ENCODE peak calls at places on chromosomes 11 and 22, in six cellular contexts. One of them, this sample, is unnamed.

GRCh38 chr22:27477171-27477570 is 324.4 kb downstream of the MN1 start:
- DNase-seq in stimulated activated CD8-positive, alpha-beta memory T cell treated with anti-CD3 and anti-CD28 coated beads, Interleukin-15, amount 100 ng/mL, for 24 hours: no peak
- DNase-seq in AG04450: no peak
- DNase-seq in pulmonary artery endothelial cell: no peak
- DNase-seq in CD4-positive, alpha-beta T cell: no peak
- DNase-seq in fibroblast of pulmonary artery: no peak
- DNase-seq in this sample: no peak

GRCh38 chr11:103624708-103625623 is 411.5 kb upstream of the DDI1 start:
- DNase-seq in stimulated activated CD8-positive, alpha-beta memory T cell treated with anti-CD3 and anti-CD28 coated beads, Interleukin-15, amount 100 ng/mL, for 24 hours: no peak
- DNase-seq in pulmonary artery endothelial cell: peak; percentile 97
- DNase-seq in fibroblast of pulmonary artery: peak; percentile 98
- DNase-seq in CD4-positive, alpha-beta T cell: no peak
- DNase-seq in AG04450: peak; percentile 84
- DNase-seq in this sample: no peak

GRCh38 chr11:112363527-112363926 is 102.9 kb upstream of the PLET1 start:
- DNase-seq in CD4-positive, alpha-beta T cell: no peak
- DNase-seq in fibroblast of pulmonary artery: peak; percentile 51
- DNase-seq in pulmonary artery endothelial cell: no peak
- DNase-seq in stimulated activated CD8-positive, alpha-beta memory T cell treated with anti-CD3 and anti-CD28 coated beads, Interleukin-15, amount 100 ng/mL, for 24 hours: no peak
- DNase-seq in AG04450: no peak
- DNase-seq in this sample: no peak

GRCh38 chr11:47412152-47412746 is 3.9 kb downstream of the SLC39A13 start:
- DNase-seq in pulmonary artery endothelial cell: no peak
- DNase-seq in CD4-positive, alpha-beta T cell: peak; percentile 38
- DNase-seq in stimulated activated CD8-positive, alpha-beta memory T cell treated with anti-CD3 and anti-CD28 coated beads, Interleukin-15, amount 100 ng/mL, for 24 hours: no peak
- DNase-seq in fibroblast of pulmonary artery: peak; percentile 44
- DNase-seq in AG04450: no peak
- DNase-seq in this sample: no peak

GRCh38 chr22:18057568-18058209 is 20.1 kb upstream of the PEX26 start:
- DNase-seq in stimulated activated CD8-positive, alpha-beta memory T cell treated with anti-CD3 and anti-CD28 coated beads, Interleukin-15, amount 100 ng/mL, for 24 hours: no peak
- DNase-seq in CD4-positive, alpha-beta T cell: no peak
- DNase-seq in AG04450: peak; percentile 95
- DNase-seq in fibroblast of pulmonary artery: peak; percentile 99
- DNase-seq in pulmonary artery endothelial cell: peak; percentile 89
- DNase-seq in this sample: peak; percentile 48

GRCh38 chr11:72876147-72876546 is 61.9 kb downstream of the ATG16L2 start:
- DNase-seq in CD4-positive, alpha-beta T cell: no peak
- DNase-seq in fibroblast of pulmonary artery: no peak
- DNase-seq in AG04450: no peak
- DNase-seq in pulmonary artery endothelial cell: no peak
- DNase-seq in stimulated activated CD8-positive, alpha-beta memory T cell treated with anti-CD3 and anti-CD28 coated beads, Interleukin-15, amount 100 ng/mL, for 24 hours: no peak
- DNase-seq in this sample: no peak

GRCh38 chr11:105524286-105524685 is 85.6 kb upstream of the GRIA4 start:
- DNase-seq in fibroblast of pulmonary artery: no peak
- DNase-seq in stimulated activated CD8-positive, alpha-beta memory T cell treated with anti-CD3 and anti-CD28 coated beads, Interleukin-15, amount 100 ng/mL, for 24 hours: no peak
- DNase-seq in AG04450: no peak
- DNase-seq in CD4-positive, alpha-beta T cell: no peak
- DNase-seq in pulmonary artery endothelial cell: no peak
- DNase-seq in this sample: no peak

GRCh38 chr11:94563176-94563847 is 3.9 kb upstream of the PIWIL4 start:
- DNase-seq in CD4-positive, alpha-beta T cell: no peak
- DNase-seq in stimulated activated CD8-positive, alpha-beta memory T cell treated with anti-CD3 and anti-CD28 coated beads, Interleukin-15, amount 100 ng/mL, for 24 hours: no peak
- DNase-seq in AG04450: peak; percentile 18
- DNase-seq in pulmonary artery endothelial cell: no peak
- DNase-seq in fibroblast of pulmonary artery: peak; percentile 74
- DNase-seq in this sample: no peak

GRCh38 chr11:107770546-107770945 is 58.7 kb upstream of the SLN start:
- DNase-seq in pulmonary artery endothelial cell: no peak
- DNase-seq in CD4-positive, alpha-beta T cell: no peak
- DNase-seq in fibroblast of pulmonary artery: no peak
- DNase-seq in AG04450: no peak
- DNase-seq in stimulated activated CD8-positive, alpha-beta memory T cell treated with anti-CD3 and anti-CD28 coated beads, Interleukin-15, amount 100 ng/mL, for 24 hours: no peak
- DNase-seq in this sample: no peak

GRCh38 chr22:49627217-49628181 is 200.2 kb downstream of the BRD1 start:
- DNase-seq in AG04450: no peak
- DNase-seq in CD4-positive, alpha-beta T cell: no peak
- DNase-seq in fibroblast of pulmonary artery: no peak
- DNase-seq in pulmonary artery endothelial cell: no peak
- DNase-seq in stimulated activated CD8-positive, alpha-beta memory T cell treated with anti-CD3 and anti-CD28 coated beads, Interleukin-15, amount 100 ng/mL, for 24 hours: no peak
- DNase-seq in this sample: no peak

GRCh38 chr22:36383110-36383581 is 4.6 kb downstream of the MYH9 start:
- DNase-seq in CD4-positive, alpha-beta T cell: no peak
- DNase-seq in fibroblast of pulmonary artery: peak; percentile 59
- DNase-seq in AG04450: peak; percentile 75
- DNase-seq in pulmonary artery endothelial cell: no peak
- DNase-seq in stimulated activated CD8-positive, alpha-beta memory T cell treated with anti-CD3 and anti-CD28 coated beads, Interleukin-15, amount 100 ng/mL, for 24 hours: no peak
- DNase-seq in this sample: peak; percentile 42

GRCh38 chr22:27345681-27346080 is 455.9 kb downstream of the MN1 start:
- DNase-seq in pulmonary artery endothelial cell: no peak
- DNase-seq in stimulated activated CD8-positive, alpha-beta memory T cell treated with anti-CD3 and anti-CD28 coated beads, Interleukin-15, amount 100 ng/mL, for 24 hours: no peak
- DNase-seq in fibroblast of pulmonary artery: no peak
- DNase-seq in AG04450: no peak
- DNase-seq in CD4-positive, alpha-beta T cell: no peak
- DNase-seq in this sample: no peak

GRCh38 chr11:6405039-6405667 is 13.7 kb downstream of the APBB1 start:
- DNase-seq in fibroblast of pulmonary artery: peak; percentile 18
- DNase-seq in AG04450: no peak
- DNase-seq in stimulated activated CD8-positive, alpha-beta memory T cell treated with anti-CD3 and anti-CD28 coated beads, Interleukin-15, amount 100 ng/mL, for 24 hours: no peak
- DNase-seq in CD4-positive, alpha-beta T cell: no peak
- DNase-seq in pulmonary artery endothelial cell: no peak
- DNase-seq in this sample: no peak

GRCh38 chr11:128323381-128323780 is 264.0 kb downstream of the ETS1 start:
- DNase-seq in fibroblast of pulmonary artery: peak; percentile 63
- DNase-seq in pulmonary artery endothelial cell: no peak
- DNase-seq in AG04450: no peak
- DNase-seq in CD4-positive, alpha-beta T cell: no peak
- DNase-seq in stimulated activated CD8-positive, alpha-beta memory T cell treated with anti-CD3 and anti-CD28 coated beads, Interleukin-15, amount 100 ng/mL, for 24 hours: no peak
- DNase-seq in this sample: no peak

GRCh38 chr11:96152623-96153022 is 190.4 kb downstream of the MAML2 start:
- DNase-seq in pulmonary artery endothelial cell: no peak
- DNase-seq in CD4-positive, alpha-beta T cell: no peak
- DNase-seq in stimulated activated CD8-positive, alpha-beta memory T cell treated with anti-CD3 and anti-CD28 coated beads, Interleukin-15, amount 100 ng/mL, for 24 hours: no peak
- DNase-seq in AG04450: no peak
- DNase-seq in fibroblast of pulmonary artery: no peak
- DNase-seq in this sample: no peak

GRCh38 chr22:49825944-49826602 is 1.6 kb downstream of the BRD1 start:
- DNase-seq in stimulated activated CD8-positive, alpha-beta memory T cell treated with anti-CD3 and anti-CD28 coated beads, Interleukin-15, amount 100 ng/mL, for 24 hours: peak; percentile 37
- DNase-seq in CD4-positive, alpha-beta T cell: peak; percentile 52
- DNase-seq in fibroblast of pulmonary artery: peak; percentile 22
- DNase-seq in AG04450: no peak
- DNase-seq in pulmonary artery endothelial cell: no peak
- DNase-seq in this sample: peak; percentile 65

GRCh38 chr11:3356858-3357257 is 22.1 kb downstream of the ZNF195 start:
- DNase-seq in AG04450: no peak
- DNase-seq in CD4-positive, alpha-beta T cell: no peak
- DNase-seq in fibroblast of pulmonary artery: no peak
- DNase-seq in pulmonary artery endothelial cell: no peak
- DNase-seq in stimulated activated CD8-positive, alpha-beta memory T cell treated with anti-CD3 and anti-CD28 coated beads, Interleukin-15, amount 100 ng/mL, for 24 hours: no peak
- DNase-seq in this sample: no peak

GRCh38 chr11:69265210-69265609 is 28.7 kb upstream of the MYEOV start:
- DNase-seq in stimulated activated CD8-positive, alpha-beta memory T cell treated with anti-CD3 and anti-CD28 coated beads, Interleukin-15, amount 100 ng/mL, for 24 hours: no peak
- DNase-seq in CD4-positive, alpha-beta T cell: no peak
- DNase-seq in pulmonary artery endothelial cell: no peak
- DNase-seq in AG04450: no peak
- DNase-seq in fibroblast of pulmonary artery: no peak
- DNase-seq in this sample: no peak

GRCh38 chr22:19641254-19641982 is 72.9 kb upstream of the SEPTIN5 start:
- DNase-seq in stimulated activated CD8-positive, alpha-beta memory T cell treated with anti-CD3 and anti-CD28 coated beads, Interleukin-15, amount 100 ng/mL, for 24 hours: no peak
- DNase-seq in fibroblast of pulmonary artery: peak; percentile 29
- DNase-seq in pulmonary artery endothelial cell: no peak
- DNase-seq in CD4-positive, alpha-beta T cell: no peak
- DNase-seq in AG04450: no peak
- DNase-seq in this sample: no peak

GRCh38 chr22:29663230-29663826 is 56.5 kb upstream of the CABP7 start:
- DNase-seq in fibroblast of pulmonary artery: no peak
- DNase-seq in pulmonary artery endothelial cell: no peak
- DNase-seq in CD4-positive, alpha-beta T cell: no peak
- DNase-seq in stimulated activated CD8-positive, alpha-beta memory T cell treated with anti-CD3 and anti-CD28 coated beads, Interleukin-15, amount 100 ng/mL, for 24 hours: no peak
- DNase-seq in AG04450: peak; percentile 1
- DNase-seq in this sample: no peak

GRCh38 chr11:77214557-77214956 is 86.5 kb downstream of the MYO7A start:
- DNase-seq in pulmonary artery endothelial cell: no peak
- DNase-seq in fibroblast of pulmonary artery: no peak
- DNase-seq in AG04450: no peak
- DNase-seq in CD4-positive, alpha-beta T cell: no peak
- DNase-seq in stimulated activated CD8-positive, alpha-beta memory T cell treated with anti-CD3 and anti-CD28 coated beads, Interleukin-15, amount 100 ng/mL, for 24 hours: no peak
- DNase-seq in this sample: no peak

GRCh38 chr11:13339196-13340153 is 61.9 kb downstream of the BMAL1 start:
- DNase-seq in fibroblast of pulmonary artery: peak; percentile 93
- DNase-seq in pulmonary artery endothelial cell: peak; percentile 63
- DNase-seq in CD4-positive, alpha-beta T cell: peak; percentile 10
- DNase-seq in stimulated activated CD8-positive, alpha-beta memory T cell treated with anti-CD3 and anti-CD28 coated beads, Interleukin-15, amount 100 ng/mL, for 24 hours: no peak
- DNase-seq in AG04450: peak; percentile 96
- DNase-seq in this sample: peak; percentile 40

GRCh38 chr11:67409781-67410368 is 5.6 kb upstream of the CARNS1 start:
- DNase-seq in stimulated activated CD8-positive, alpha-beta memory T cell treated with anti-CD3 and anti-CD28 coated beads, Interleukin-15, amount 100 ng/mL, for 24 hours: no peak
- DNase-seq in fibroblast of pulmonary artery: no peak
- DNase-seq in pulmonary artery endothelial cell: no peak
- DNase-seq in CD4-positive, alpha-beta T cell: no peak
- DNase-seq in AG04450: no peak
- DNase-seq in this sample: no peak

GRCh38 chr11:74397531-74398243 is 546 bp downstream of the PGM2L1 start:
- DNase-seq in fibroblast of pulmonary artery: no peak
- DNase-seq in AG04450: no peak
- DNase-seq in stimulated activated CD8-positive, alpha-beta memory T cell treated with anti-CD3 and anti-CD28 coated beads, Interleukin-15, amount 100 ng/mL, for 24 hours: no peak
- DNase-seq in pulmonary artery endothelial cell: no peak
- DNase-seq in CD4-positive, alpha-beta T cell: peak; percentile 21
- DNase-seq in this sample: peak; percentile 41

GRCh38 chr11:28878025-28878424 is 769.8 kb downstream of the METTL15 start:
- DNase-seq in AG04450: no peak
- DNase-seq in pulmonary artery endothelial cell: no peak
- DNase-seq in stimulated activated CD8-positive, alpha-beta memory T cell treated with anti-CD3 and anti-CD28 coated beads, Interleukin-15, amount 100 ng/mL, for 24 hours: no peak
- DNase-seq in CD4-positive, alpha-beta T cell: no peak
- DNase-seq in fibroblast of pulmonary artery: peak; percentile 16
- DNase-seq in this sample: no peak

GRCh38 chr22:22745225-22746060 is 101.0 kb downstream of the GGTLC2 start:
- DNase-seq in pulmonary artery endothelial cell: no peak
- DNase-seq in fibroblast of pulmonary artery: peak; percentile 50
- DNase-seq in AG04450: no peak
- DNase-seq in CD4-positive, alpha-beta T cell: peak; percentile 21
- DNase-seq in stimulated activated CD8-positive, alpha-beta memory T cell treated with anti-CD3 and anti-CD28 coated beads, Interleukin-15, amount 100 ng/mL, for 24 hours: no peak
- DNase-seq in this sample: peak; percentile 27

GRCh38 chr11:71995726-71996291 is 2.9 kb upstream of the IL18BP start:
- DNase-seq in CD4-positive, alpha-beta T cell: no peak
- DNase-seq in stimulated activated CD8-positive, alpha-beta memory T cell treated with anti-CD3 and anti-CD28 coated beads, Interleukin-15, amount 100 ng/mL, for 24 hours: no peak
- DNase-seq in pulmonary artery endothelial cell: no peak
- DNase-seq in fibroblast of pulmonary artery: no peak
- DNase-seq in AG04450: no peak
- DNase-seq in this sample: no peak

GRCh38 chr22:29580200-29580810 is 608 bp downstream of the NIPSNAP1 start:
- DNase-seq in CD4-positive, alpha-beta T cell: no peak
- DNase-seq in fibroblast of pulmonary artery: no peak
- DNase-seq in pulmonary artery endothelial cell: no peak
- DNase-seq in stimulated activated CD8-positive, alpha-beta memory T cell treated with anti-CD3 and anti-CD28 coated beads, Interleukin-15, amount 100 ng/mL, for 24 hours: no peak
- DNase-seq in AG04450: no peak
- DNase-seq in this sample: no peak

GRCh38 chr11:70220136-70220535 is 17.0 kb downstream of the FADD start:
- DNase-seq in pulmonary artery endothelial cell: no peak
- DNase-seq in fibroblast of pulmonary artery: no peak
- DNase-seq in stimulated activated CD8-positive, alpha-beta memory T cell treated with anti-CD3 and anti-CD28 coated beads, Interleukin-15, amount 100 ng/mL, for 24 hours: no peak
- DNase-seq in AG04450: no peak
- DNase-seq in CD4-positive, alpha-beta T cell: no peak
- DNase-seq in this sample: no peak

GRCh38 chr11:11157201-11157600 is 195.8 kb downstream of the CSNK2A3 start:
- DNase-seq in fibroblast of pulmonary artery: peak; percentile 17
- DNase-seq in stimulated activated CD8-positive, alpha-beta memory T cell treated with anti-CD3 and anti-CD28 coated beads, Interleukin-15, amount 100 ng/mL, for 24 hours: no peak
- DNase-seq in pulmonary artery endothelial cell: no peak
- DNase-seq in CD4-positive, alpha-beta T cell: peak; percentile 59
- DNase-seq in AG04450: no peak
- DNase-seq in this sample: peak; percentile 65

GRCh38 chr22:50253941-50254340 is 2.9 kb upstream of the HDAC10 start:
- DNase-seq in AG04450: no peak
- DNase-seq in CD4-positive, alpha-beta T cell: no peak
- DNase-seq in pulmonary artery endothelial cell: no peak
- DNase-seq in stimulated activated CD8-positive, alpha-beta memory T cell treated with anti-CD3 and anti-CD28 coated beads, Interleukin-15, amount 100 ng/mL, for 24 hours: no peak
- DNase-seq in fibroblast of pulmonary artery: no peak
- DNase-seq in this sample: no peak

GRCh38 chr11:91932151-91932821 is 292.3 kb upstream of the FAT3 start:
- DNase-seq in pulmonary artery endothelial cell: no peak
- DNase-seq in fibroblast of pulmonary artery: no peak
- DNase-seq in CD4-positive, alpha-beta T cell: no peak
- DNase-seq in stimulated activated CD8-positive, alpha-beta memory T cell treated with anti-CD3 and anti-CD28 coated beads, Interleukin-15, amount 100 ng/mL, for 24 hours: no peak
- DNase-seq in AG04450: no peak
- DNase-seq in this sample: no peak

GRCh38 chr11:123216249-123216648 is 21.2 kb upstream of the CLMP start:
- DNase-seq in fibroblast of pulmonary artery: no peak
- DNase-seq in stimulated activated CD8-positive, alpha-beta memory T cell treated with anti-CD3 and anti-CD28 coated beads, Interleukin-15, amount 100 ng/mL, for 24 hours: no peak
- DNase-seq in AG04450: no peak
- DNase-seq in pulmonary artery endothelial cell: no peak
- DNase-seq in CD4-positive, alpha-beta T cell: no peak
- DNase-seq in this sample: no peak

This sample was measured in naive thymus-derived CD8-positive, alpha-beta T cell.